ENCODE peak calls at places on chromosomes 11 and 22, in five cellular contexts. M is HepG2, L is K562, E is endothelial cell of umbilical vein, J is H1. V is an unnamed sample.

GRCh38 chr11:83087035-83087434 is 15.3 kb upstream of the RAB30 start:
- DNase-seq in L (no peak), M (peak; percentile 39), J (no peak), E (peak; percentile 28), V (peak; percentile 43)

GRCh38 chr11:76455331-76455730 is 10.5 kb downstream of the EMSY start:
- DNase-seq in M (no peak), E (peak; percentile 12), L (no peak), J (peak; percentile 91), V (no peak)

GRCh38 chr22:20904008-20904979 is 12.9 kb upstream of the CRKL start:
- DNase-seq in L (peak; percentile 54), M (peak; percentile 67), E (no peak), J (no peak), V (peak; percentile 48)

GRCh38 chr22:49023161-49023878 is 804.4 kb downstream of the BRD1 start:
- DNase-seq in L (no peak), J (no peak), E (no peak), M (no peak), V (no peak)

GRCh38 chr22:39148024-39148726 is 4.3 kb downstream of the CBX7 start:
- DNase-seq in E (no peak), L (no peak), M (no peak), J (no peak), V (no peak)

GRCh38 chr22:49373801-49374226 is 453.9 kb downstream of the BRD1 start:
- DNase-seq in L (no peak), M (no peak), J (no peak), E (no peak), V (no peak)

GRCh38 chr11:16809901-16810668 is 71.6 kb downstream of the C11orf58 start:
- DNase-seq in J (no peak), E (peak; percentile 65), M (no peak), L (no peak), V (no peak)

GRCh38 chr11:36258730-36259360 is 30.4 kb downstream of the COMMD9 start:
- DNase-seq in E (peak; percentile 69), J (peak; percentile 36), L (peak; percentile 64), M (peak; percentile 29), V (peak; percentile 68)

GRCh38 chr11:87300640-87301381 is 263.1 kb downstream of the TMEM135 start:
- DNase-seq in L (peak; percentile 30), M (no peak), J (no peak), E (no peak), V (peak; percentile 7)

GRCh38 chr11:64276653-64277431 is 7.6 kb downstream of the BAD start:
- DNase-seq in M (no peak), E (no peak), J (no peak), L (no peak), V (peak; percentile 44)

GRCh38 chr11:117629891-117630538 is 167.0 kb downstream of the DSCAML1 start:
- DNase-seq in J (no peak), M (no peak), L (no peak), E (no peak), V (no peak)

GRCh38 chr11:72705442-72706365 is 31.5 kb upstream of the PDE2A start:
- DNase-seq in L (no peak), M (no peak), E (no peak), J (no peak), V (no peak)

GRCh38 chr11:121104223-121104831 is 3.3 kb downstream of the TECTA start:
- DNase-seq in L (peak; percentile 10), J (no peak), M (no peak), E (no peak), V (no peak)

GRCh38 chr22:22687638-22688500 is 43.5 kb downstream of the GGTLC2 start:
- DNase-seq in M (peak; percentile 43), E (peak; percentile 67), L (peak; percentile 93), J (no peak), V (no peak)

GRCh38 chr11:63602296-63602695 is 11.9 kb downstream of the PLAAT3 start:
- DNase-seq in J (no peak), M (no peak), E (no peak), L (no peak), V (no peak)

GRCh38 chr22:30314918-30315317 is 11.8 kb downstream of the TBC1D10A start:
- DNase-seq in E (no peak), J (no peak), M (no peak), L (peak; percentile 22), V (no peak)

GRCh38 chr11:31690041-31690440 is 121.1 kb downstream of the PAX6 start:
- DNase-seq in J (no peak), M (no peak), E (peak; percentile 5), L (no peak), V (no peak)

GRCh38 chr11:133712235-133712634 is 133.1 kb downstream of the SPATA19 start:
- DNase-seq in L (no peak), J (no peak), E (no peak), M (no peak), V (no peak)

GRCh38 chr22:38843716-38844660 is at the start of gene NPTXR:
- DNase-seq in E (peak; percentile 16), J (no peak), L (peak; percentile 63), M (peak; percentile 30), V (peak; percentile 40)

GRCh38 chr11:35178067-35178805 is 39.3 kb downstream of the CD44 start:
- DNase-seq in L (no peak), M (no peak), J (no peak), E (no peak), V (no peak)

GRCh38 chr11:121909571-121909970 is 206.4 kb downstream of the BLID start:
- DNase-seq in M (no peak), J (no peak), E (no peak), L (no peak), V (no peak)

GRCh38 chr11:122714484-122714883 is 59.0 kb downstream of the UBASH3B start:
- DNase-seq in E (no peak), M (no peak), J (no peak), L (no peak), V (no peak)

GRCh38 chr11:118911113-118911879 is 14.4 kb downstream of the BCL9L start:
- DNase-seq in J (no peak), L (peak; percentile 56), M (peak; percentile 83), E (no peak), V (no peak)

GRCh38 chr11:70546179-70546940 is 148.0 kb downstream of the CTTN start:
- DNase-seq in E (no peak), L (no peak), J (no peak), M (no peak), V (no peak)

GRCh38 chr11:70545626-70545945 is 147.3 kb downstream of the CTTN start:
- DNase-seq in M (no peak), E (no peak), L (no peak), J (no peak), V (no peak)

GRCh38 chr11:70544067-70544773 is 145.9 kb downstream of the CTTN start:
- DNase-seq in M (no peak), J (no peak), L (no peak), E (no peak), V (no peak)

GRCh38 chr11:70543611-70544010 is 145.3 kb downstream of the CTTN start:
- DNase-seq in M (no peak), E (no peak), L (no peak), J (no peak), V (no peak)

DNA sequence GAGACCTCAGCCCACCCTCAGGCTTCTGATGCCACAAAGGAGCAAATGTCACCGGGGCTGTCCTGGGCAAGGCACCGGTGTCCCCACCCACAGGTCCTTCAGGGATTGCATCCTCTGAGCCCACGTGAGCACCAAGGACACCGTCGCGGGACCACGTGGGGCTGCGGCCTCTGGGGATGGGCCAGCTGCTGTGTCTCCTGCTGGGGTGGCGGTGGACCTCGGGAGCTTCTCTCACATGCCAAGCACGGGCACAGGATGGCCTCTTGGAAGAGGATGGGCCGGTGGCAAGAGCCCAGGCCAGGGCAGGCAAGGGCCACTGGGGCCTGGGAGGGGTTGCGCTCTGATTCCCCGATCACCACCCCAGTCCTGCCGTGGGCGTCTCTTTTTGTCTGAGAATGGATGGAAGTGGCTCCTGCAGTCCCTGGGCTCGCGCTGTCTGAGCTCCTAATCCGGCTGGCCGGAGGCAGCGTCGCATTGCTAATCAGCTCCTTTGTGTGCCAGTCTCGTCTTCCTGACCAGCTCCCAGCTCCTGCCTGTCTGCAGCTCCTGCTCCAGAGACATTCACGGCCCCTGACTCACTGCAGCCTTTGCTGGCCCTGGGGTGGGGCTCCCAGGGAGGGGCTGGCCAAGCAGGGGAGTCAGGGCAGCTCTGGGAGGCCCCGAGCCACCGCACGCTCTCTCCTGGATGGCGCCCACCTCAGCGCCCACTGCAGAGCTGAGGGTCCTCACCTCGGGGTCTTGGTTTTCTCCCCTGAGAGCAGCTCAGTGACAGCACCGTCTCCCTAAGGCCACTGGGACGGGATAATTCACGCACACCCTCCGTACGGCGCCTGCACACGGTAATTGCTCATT is 146.7 kb downstream of the CTTN start:
- DNase-seq in E (no peak), L (no peak), J (peak; percentile 57), M (no peak), V (peak; percentile 21)
- TF ChIP-seq JUN in E (no peak), L (no peak), J (no peak), M (no peak), V (no peak)

DNA sequence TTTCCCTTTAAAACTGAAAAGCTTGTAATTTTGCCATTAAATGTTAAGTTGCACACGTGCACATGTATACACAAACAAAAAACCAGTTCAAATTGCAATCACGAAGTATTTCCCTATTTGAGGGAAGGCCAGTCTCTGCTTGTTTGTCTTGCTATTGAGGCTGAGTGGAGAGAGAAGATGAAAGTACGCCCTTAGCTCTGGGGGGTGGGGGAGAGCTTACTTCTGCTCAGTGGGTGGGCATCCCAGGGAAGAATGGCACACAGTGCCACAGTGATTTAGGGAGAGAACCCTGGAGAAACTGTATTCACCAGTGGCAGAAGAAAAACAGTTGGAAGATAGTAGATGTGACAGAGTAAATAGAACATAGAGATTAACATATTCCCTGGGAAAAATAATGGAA is 8.7 kb downstream of the YAP1 start:
- DNase-seq in L (no peak), E (no peak), J (no peak), M (peak; percentile 27), V (peak; percentile 16)
- H3K27ac ChIP-seq in L (no peak overlapping the region), E (no peak overlapping the region), J (no peak overlapping the region), M (no peak overlapping the region), V (peak overlapping the region; percentile 85)

GRCh38 chr11:109076870-109077269 is 345.1 kb upstream of the C11orf87 start:
- DNase-seq in L (no peak), E (no peak), M (no peak), J (no peak), V (no peak)

GRCh38 chr11:109077340-109077927 is 344.6 kb upstream of the C11orf87 start:
- DNase-seq in L (no peak), M (no peak), J (no peak), E (no peak), V (no peak)

GRCh38 chr11:109071712-109072524 is 350.1 kb upstream of the C11orf87 start:
- DNase-seq in E (no peak), J (no peak), L (no peak), M (no peak), V (no peak)

GRCh38 chr11:109073032-109073822 is 348.8 kb upstream of the C11orf87 start:
- DNase-seq in J (no peak), M (no peak), E (no peak), L (no peak), V (no peak)

DNA sequence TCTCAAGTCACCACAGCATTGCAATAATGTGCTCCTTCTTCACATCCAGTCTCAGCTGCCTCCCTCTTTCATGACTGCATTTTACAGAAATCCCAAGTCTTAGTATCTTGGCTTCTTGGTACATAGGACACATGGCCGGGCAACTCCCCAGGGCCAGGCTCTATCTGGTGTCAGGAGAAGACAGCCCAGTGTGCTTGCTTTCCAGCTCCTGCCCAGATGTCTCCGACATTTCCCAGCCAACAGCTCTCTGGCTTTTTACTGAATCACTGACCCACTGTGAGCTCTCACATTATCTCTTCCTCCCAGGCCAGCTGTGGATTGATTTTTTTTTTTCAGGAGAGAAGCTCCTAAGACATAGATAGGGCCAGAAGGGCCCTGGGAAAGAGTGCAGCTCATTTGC is 346.0 kb upstream of the C11orf87 start:
- DNase-seq in J (no peak), M (no peak), E (no peak), L (peak; percentile 5), V (no peak)
- TF ChIP-seq JUN in J (no peak), M (no peak), E (no peak), L (no peak), V (no peak)

GRCh38 chr22:46026907-46027218 is 49.9 kb upstream of the WNT7B start:
- DNase-seq in J (no peak), L (no peak), M (no peak), E (no peak), V (no peak)
- H3K27ac ChIP-seq in J (no peak overlapping the region), L (no peak overlapping the region), M (no peak overlapping the region), E (no peak overlapping the region), V (peak overlapping the region; percentile 44)

V was measured in A549.